ENCODE peak calls at places on chromosomes 11 and 22, in four cellular contexts. M is endodermal cell, Q is A549, N is lower lobe of right lung. P is an unnamed sample.

GRCh38 chr22:33792837-33793236 is 127.4 kb downstream of the LARGE1 start:
- DNase-seq in N (no peak), Q (no peak), M (no peak), P (no peak)

GRCh38 chr11:112822478-112823274 is 138.5 kb upstream of the NCAM1 start:
- DNase-seq in N (no peak), M (peak), Q (no peak), P (no peak)

GRCh38 chr11:103700605-103701004 is 335.8 kb upstream of the DDI1 start:
- DNase-seq in Q (peak), N (no peak), M (no peak), P (no peak)

GRCh38 chr11:15907806-15908205 is 448.5 kb downstream of the SOX6 start:
- DNase-seq in N (no peak), M (peak), Q (no peak), P (no peak)

GRCh38 chr11:29243616-29244015 is 773.2 kb downstream of the KCNA4 start:
- DNase-seq in M (no peak), N (no peak), Q (no peak), P (no peak)

GRCh38 chr11:96704847-96705246 is 315.0 kb downstream of the JRKL start:
- DNase-seq in Q (no peak), N (no peak), M (no peak), P (no peak)

GRCh38 chr22:45638834-45639746 is 32.5 kb upstream of the ATXN10 start:
- DNase-seq in N (peak), M (no peak), Q (peak), P (no peak)

GRCh38 chr11:84865791-84866535 is 761.2 kb downstream of the DLG2 start:
- DNase-seq in Q (no peak), N (no peak), M (no peak), P (no peak)

GRCh38 chr11:2300290-2300935 is 1.3 kb downstream of the C11orf21 start:
- DNase-seq in N (no peak), Q (no peak), M (no peak), P (no peak)

GRCh38 chr11:133897331-133897650 is 52.0 kb upstream of the SPATA19 start:
- DNase-seq in M (peak), N (no peak), Q (no peak), P (no peak)

GRCh38 chr11:33682446-33682845 is 18.2 kb downstream of the C11orf91 start:
- DNase-seq in Q (no peak), M (peak), N (no peak), P (no peak)

GRCh38 chr22:38411016-38411415 is 44.0 kb downstream of the KCNJ4 start:
- DNase-seq in N (peak), Q (no peak), M (no peak), P (no peak)

GRCh38 chr11:44631831-44632230 is 66.4 kb downstream of the CD82 start:
- DNase-seq in M (no peak), Q (no peak), N (no peak), P (peak)

GRCh38 chr11:27460158-27460565 is 12.4 kb downstream of the LGR4 start:
- DNase-seq in M (no peak), N (no peak), Q (no peak), P (no peak)

GRCh38 chr11:70906101-70906500 is 346.3 kb downstream of the SHANK2 start:
- DNase-seq in M (no peak), Q (no peak), N (peak), P (no peak)

GRCh38 chr11:468036-468435 is 18.0 kb downstream of the PTDSS2 start:
- DNase-seq in M (no peak), N (no peak), Q (no peak), P (peak)

GRCh38 chr11:8631395-8632110 is 37.5 kb upstream of the STK33 start:
- DNase-seq in M (no peak), N (no peak), Q (no peak), P (no peak)

GRCh38 chr11:78266451-78266850 is 77.7 kb downstream of the USP35 start:
- DNase-seq in N (no peak), Q (no peak), M (no peak), P (no peak)

GRCh38 chr11:95576149-95576851 is 213.3 kb downstream of the FAM76B start:
- DNase-seq in M (no peak), Q (no peak), N (no peak), P (no peak)

GRCh38 chr22:30206964-30207363 is 39.6 kb downstream of the LIF start:
- DNase-seq in Q (peak), N (no peak), M (peak), P (peak)

GRCh38 chr22:46063861-46064235 is 86.5 kb upstream of the PPARA start:
- DNase-seq in N (no peak), M (peak), Q (no peak), P (peak)

GRCh38 chr11:57804466-57804865 is 42.9 kb downstream of the CTNND1 start:
- DNase-seq in Q (no peak), N (no peak), M (no peak), P (no peak)

GRCh38 chr11:12995211-12995610 is 13.9 kb upstream of the RASSF10 start:
- DNase-seq in M (no peak), Q (no peak), N (no peak), P (no peak)

GRCh38 chr11:113839842-113840241 is 35.5 kb downstream of the USP28 start:
- DNase-seq in Q (no peak), N (no peak), M (no peak), P (no peak)

GRCh38 chr22:21686634-21687393 is 21.0 kb downstream of the PPIL2 start:
- DNase-seq in Q (no peak), M (peak), N (no peak), P (no peak)

GRCh38 chr11:120715239-120715638 is 203.7 kb downstream of the GRIK4 start:
- DNase-seq in Q (peak), M (no peak), N (no peak), P (no peak)

GRCh38 chr11:120332822-120333716 is 3.1 kb upstream of the ARHGEF12 start:
- DNase-seq in Q (no peak), M (no peak), N (no peak), P (no peak)

GRCh38 chr11:45847908-45848316 is 637 bp downstream of the CRY2 start:
- DNase-seq in N (peak), Q (peak), M (peak), P (no peak)

DNA sequence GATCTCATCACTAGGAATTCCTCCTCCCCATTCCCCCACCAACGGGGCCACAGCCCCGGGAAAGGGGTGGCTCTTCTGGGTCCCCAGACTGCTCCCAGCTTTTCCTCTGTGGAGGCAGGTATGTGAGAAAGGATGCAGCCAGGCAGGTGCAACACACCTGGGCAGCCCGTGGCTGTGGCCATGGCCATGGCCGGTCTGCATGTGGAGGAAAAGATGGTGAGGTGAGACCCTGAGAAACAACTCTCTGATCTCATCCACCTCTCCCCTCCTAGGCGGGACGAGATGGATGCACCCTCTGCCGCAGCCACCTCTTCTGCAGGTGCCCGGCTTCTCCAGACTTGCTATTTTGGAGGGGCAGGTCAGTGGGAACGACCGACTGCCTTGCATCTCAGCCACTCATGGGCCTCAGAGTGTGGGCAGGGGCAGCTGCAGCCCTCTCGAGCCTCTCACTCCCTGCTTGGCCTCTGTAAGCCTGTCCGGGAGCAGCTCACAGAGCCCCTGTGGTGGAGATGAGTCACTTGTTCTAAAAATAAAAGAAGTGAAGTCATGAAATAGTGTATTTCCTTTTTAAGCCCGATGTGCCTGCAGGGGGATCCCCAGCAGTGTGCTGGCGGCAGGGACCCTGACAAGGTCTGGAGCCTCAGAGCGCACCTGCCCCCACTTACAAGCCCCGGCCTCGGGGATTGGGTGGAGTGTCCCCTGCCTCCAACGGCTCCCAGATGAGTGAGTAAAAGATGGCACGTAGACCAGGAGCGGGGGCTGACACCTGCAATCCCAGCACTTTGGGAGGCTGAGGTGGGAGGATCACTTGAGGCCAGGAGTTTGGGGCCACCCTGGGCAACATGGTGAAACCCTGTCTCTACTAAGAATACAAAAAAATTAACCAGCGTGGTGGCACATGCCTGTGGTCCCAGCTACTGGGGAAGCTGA is 10.7 kb downstream of the SMIM38 start:
- DNase-seq in N (no peak), Q (peak), M (peak), P (peak)
- TF ChIP-seq CTCF in N (no peak), Q (no peak), M (no peak), P (peak)

GRCh38 chr11:105579111-105579510 is 30.8 kb upstream of the GRIA4 start:
- DNase-seq in N (no peak), M (no peak), Q (no peak), P (no peak)
- TF ChIP-seq CTCF in N (no peak), M (peak), Q (no peak), P (peak)

GRCh38 chr11:118901494-118902335 is 18.0 kb downstream of the CXCR5 start:
- DNase-seq in Q (no peak), M (no peak), N (no peak), P (peak)
- TF ChIP-seq CTCF in Q (peak), M (peak), N (peak), P (peak)

DNA sequence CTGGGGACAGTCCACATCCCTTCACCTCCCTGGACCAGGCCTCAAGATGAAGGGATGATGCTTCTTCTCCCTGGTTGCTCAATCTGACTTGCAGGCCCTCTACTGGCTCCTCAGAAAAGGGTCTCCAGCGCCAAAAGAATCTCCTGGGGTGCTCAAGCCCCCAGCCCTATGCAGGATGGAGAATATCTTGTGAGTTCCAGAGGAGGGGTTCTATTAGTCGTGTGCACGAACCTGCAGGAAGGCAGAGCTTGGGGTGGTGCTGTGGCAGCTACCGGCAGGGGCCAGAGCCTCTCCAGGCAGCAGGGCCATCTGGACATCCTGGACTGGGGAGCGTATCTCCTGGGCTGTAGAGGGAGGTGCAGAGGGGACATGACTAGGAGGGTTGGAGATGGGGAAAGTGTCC is 1339.5 kb downstream of the BRD1 start:
- DNase-seq in N (no peak), Q (peak), M (no peak), P (no peak)
- TF ChIP-seq CTCF in N (no peak), Q (no peak), M (peak), P (peak)

DNA sequence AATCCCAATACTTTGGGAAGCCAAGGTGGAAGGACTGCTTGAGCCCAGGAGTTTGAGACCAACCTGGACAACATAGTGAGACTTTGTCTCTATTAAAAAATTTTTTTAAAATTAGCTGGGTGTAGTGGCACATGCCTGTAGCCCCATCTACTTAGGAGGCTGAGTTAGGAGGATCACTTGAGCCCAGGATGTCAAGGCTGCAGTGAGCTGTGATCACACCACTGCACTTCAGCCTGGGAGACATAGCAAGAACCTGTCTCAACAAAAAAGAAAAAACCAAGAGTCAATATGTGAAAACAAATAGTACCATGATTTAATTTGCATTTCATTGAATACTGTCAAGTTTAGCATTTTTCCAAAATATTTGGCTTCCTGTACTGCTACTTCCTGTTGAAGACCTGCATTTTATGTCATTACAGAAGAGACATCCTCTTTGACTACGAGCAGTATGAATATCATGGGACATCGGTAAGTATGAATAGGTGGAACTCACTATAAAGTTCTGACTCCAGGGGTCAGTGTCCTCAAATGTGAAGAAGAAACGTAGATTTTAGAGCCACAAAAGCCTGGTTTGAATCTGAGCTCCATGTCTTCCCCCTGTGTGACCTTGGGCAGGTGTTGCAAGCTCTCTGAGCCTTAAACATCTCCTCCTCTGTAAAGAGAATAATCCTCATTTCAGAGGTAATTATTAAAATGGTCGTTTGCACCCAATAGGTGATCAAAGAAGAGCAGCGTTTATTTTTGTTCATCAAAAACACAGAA is 16.0 kb downstream of the CDC45 start:
- DNase-seq in N (no peak), Q (peak), M (no peak), P (no peak)
- TF ChIP-seq CTCF in N (peak), Q (no peak), M (peak), P (peak)

GRCh38 chr11:64340671-64341335 is 799 bp downstream of the CCDC88B start:
- DNase-seq in Q (no peak), N (peak), M (peak), P (no peak)

GRCh38 chr11:64343740-64344133 is 3.7 kb downstream of the CCDC88B start:
- DNase-seq in M (peak), Q (peak), N (no peak), P (no peak)

GRCh38 chr11:64341429-64341828 is 1.4 kb downstream of the CCDC88B start:
- DNase-seq in M (no peak), Q (no peak), N (no peak), P (no peak)

GRCh38 chr11:64342869-64343739 is 3.1 kb downstream of the CCDC88B start:
- DNase-seq in N (no peak), M (no peak), Q (no peak), P (no peak)

GRCh38 chr11:64341851-64342791 is 2.1 kb downstream of the CCDC88B start:
- DNase-seq in M (peak), N (peak), Q (peak), P (peak)
- TF ChIP-seq CTCF in M (peak), N (peak), Q (peak), P (peak)

DNA sequence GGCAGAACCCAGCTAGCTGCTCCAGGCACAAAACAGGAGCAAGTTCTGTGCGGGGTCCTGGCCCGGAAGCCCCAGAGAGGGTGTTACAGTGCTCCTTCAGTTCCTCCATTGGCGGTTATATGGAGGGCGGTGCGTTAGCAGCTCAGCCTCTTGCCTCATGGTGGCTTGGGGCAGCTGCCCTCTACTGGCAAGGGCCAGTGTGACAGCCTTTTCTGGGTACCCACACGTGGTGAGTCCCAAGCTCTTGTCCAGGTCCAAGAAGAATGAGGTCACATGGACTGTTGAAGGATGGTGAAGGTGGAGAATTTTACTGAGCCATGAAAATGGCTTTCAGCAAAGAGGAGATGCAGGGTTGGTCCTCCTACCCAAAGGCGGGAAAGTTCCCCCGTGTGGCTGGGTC is 100.5 kb downstream of the WT1 start:
- DNase-seq in Q (peak), M (peak), N (no peak), P (no peak)
- TF ChIP-seq CTCF in Q (peak), M (peak), N (peak), P (peak)

DNA sequence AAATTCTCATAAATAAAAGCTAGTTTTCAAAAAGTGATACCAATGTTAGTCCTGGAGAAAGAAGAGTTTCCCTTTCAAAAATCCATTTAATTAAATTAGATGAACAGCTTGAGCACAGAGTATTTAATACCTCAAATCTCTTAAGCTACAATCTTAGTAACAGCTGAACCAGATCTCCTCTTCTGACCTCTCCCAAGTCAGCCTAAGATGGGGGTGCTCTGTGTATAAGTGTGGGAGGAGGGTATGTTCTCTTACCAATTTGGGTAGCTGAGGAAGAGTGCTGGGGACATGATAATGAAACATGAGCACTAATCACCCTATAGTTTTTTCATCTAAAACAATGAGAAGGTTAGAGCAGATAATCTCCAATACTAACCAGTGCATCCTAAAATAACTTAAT is 9.6 kb downstream of the TPH1 start:
- DNase-seq in N (no peak), M (no peak), Q (no peak), P (no peak)
- TF ChIP-seq CTCF in N (no peak), M (no peak), Q (no peak), P (no peak)

P was measured in chondrocyte.